ENCODE peak calls at places on chromosomes 1 and 21, in nine cellular contexts. J, K, U, B, P, R, Y, Z and W are unnamed samples.

GRCh38 chr1:1624443-1625403 is 7.2 kb upstream of the MMP23B start:
- DNase-seq in Z (no peak), Y (no peak), K (no peak), P (no peak), J (peak), R (no peak), B (no peak), U (no peak), W (no peak)

GRCh38 chr1:169426174-169426716 is 1.0 kb downstream of the CCDC181 start:
- DNase-seq in Y (no peak), P (no peak), K (no peak), R (peak), B (no peak), Z (no peak), J (no peak), U (no peak), W (no peak)

GRCh38 chr1:25020851-25021585 is 90.9 kb upstream of the RUNX3 start:
- DNase-seq in Y (no peak), R (no peak), Z (no peak), U (no peak), K (no peak), B (no peak), P (no peak), J (no peak), W (no peak)

GRCh38 chr1:15765495-15766194 is 7.0 kb downstream of the FBLIM1 start:
- DNase-seq in U (no peak), Y (no peak), B (no peak), K (peak), Z (no peak), J (no peak), R (no peak), P (peak), W (peak)

GRCh38 chr1:226440512-226440911 is 32.6 kb upstream of the PARP1 start:
- DNase-seq in Z (no peak), K (no peak), P (no peak), J (no peak), U (no peak), B (no peak), R (no peak), Y (no peak), W (no peak)

GRCh38 chr1:115771847-115772457 is 3.4 kb upstream of the CASQ2 start:
- DNase-seq in B (peak), U (no peak), Y (peak), Z (peak), K (peak), R (peak), P (peak), J (peak), W (peak)

GRCh38 chr1:219159946-219160645 is 13.6 kb upstream of the LYPLAL1 start:
- DNase-seq in B (no peak), P (peak), Y (no peak), Z (no peak), R (no peak), K (no peak), U (no peak), J (no peak), W (no peak)

GRCh38 chr1:151399890-151400235 is 490 bp downstream of the PSMB4 start:
- DNase-seq in B (no peak), J (peak), Z (no peak), K (no peak), Y (no peak), P (peak), R (peak), U (peak), W (no peak)

GRCh38 chr1:170461762-170462384 is 70.1 kb upstream of the GORAB start:
- DNase-seq in K (no peak), R (no peak), Z (peak), U (no peak), B (no peak), Y (no peak), J (no peak), P (peak), W (peak)

GRCh38 chr1:16173447-16174260 is 17.8 kb upstream of the EPHA2 start:
- DNase-seq in U (no peak), P (no peak), K (no peak), B (peak), Z (no peak), R (no peak), Y (peak), J (no peak), W (no peak)

GRCh38 chr21:14120091-14120734 is 90.5 kb downstream of the LIPI start:
- DNase-seq in P (peak), U (peak), Z (no peak), J (peak), Y (peak), R (peak), B (peak), K (no peak), W (no peak)

GRCh38 chr1:33007190-33008050 is 29.3 kb downstream of the AK2 start:
- DNase-seq in U (peak), J (peak), R (peak), P (peak), Y (peak), K (peak), B (no peak), Z (peak), W (peak)

GRCh38 chr1:91871994-91872393 is 14.0 kb downstream of the TGFBR3 start:
- DNase-seq in P (peak), Z (no peak), K (no peak), R (no peak), Y (no peak), J (no peak), B (no peak), U (no peak), W (no peak)

GRCh38 chr1:110875216-110875731 is 2.3 kb downstream of the CD53 start:
- DNase-seq in R (no peak), B (no peak), P (no peak), U (no peak), J (no peak), K (no peak), Y (peak), Z (no peak), W (no peak)

GRCh38 chr1:149936992-149937705 is 470 bp upstream of the MTMR11 start:
- DNase-seq in Z (no peak), R (no peak), J (no peak), Y (no peak), U (no peak), K (no peak), B (peak), P (peak), W (peak)

GRCh38 chr1:91226741-91227140 is 177.9 kb downstream of the HFM1 start:
- DNase-seq in P (no peak), R (no peak), U (no peak), J (no peak), K (no peak), B (no peak), Z (no peak), Y (no peak), W (no peak)

GRCh38 chr21:32771134-32771523 is 426 bp downstream of the PAXBP1 start:
- DNase-seq in R (peak), K (peak), B (peak), P (peak), J (peak), Z (no peak), Y (peak), U (peak), W (no peak)

GRCh38 chr1:14662116-14662515 is 63.6 kb downstream of the KAZN start:
- DNase-seq in P (no peak), Z (no peak), K (no peak), B (no peak), J (no peak), R (no peak), U (no peak), Y (no peak), W (no peak)

GRCh38 chr1:70864302-70864701 is 183.3 kb downstream of the PTGER3 start:
- DNase-seq in J (no peak), B (no peak), R (no peak), Z (peak), P (peak), Y (no peak), U (no peak), K (peak), W (peak)